ENCODE peak calls at places on chromosome 15, in ten cellular contexts. K is A673; S is PC-3; L is CD8-positive, alpha-beta T cell; Y is body of pancreas; A is MM.1S; D is psoas muscle; G is IMR-90; I is adrenal gland; O is GM23248. F is an unnamed sample.

GRCh38 chr15:67537771-67538170 is 4.7 kb upstream of the MAP2K5 start:
- DNase-seq in K (no peak), S (no peak), L (no peak), Y (no peak), A (no peak), D (no peak), G (no peak), I (no peak), O (no peak), F (no peak)

GRCh38 chr15:48332642-48333034 is 1.4 kb downstream of the DUT start:
- DNase-seq in K (no peak), S (no peak), L (no peak), Y (no peak), A (peak; percentile 55), D (no peak), G (no peak), I (no peak), O (no peak), F (no peak)

GRCh38 chr15:100926971-100927756 is 8.0 kb downstream of the LRRK1 start:
- DNase-seq in K (no peak), S (no peak), L (no peak), Y (no peak), A (no peak), D (no peak), G (no peak), I (no peak), O (no peak), F (no peak)

GRCh38 chr15:51828621-51829359 is 663 bp upstream of the TMOD3 start:
- DNase-seq in K (no peak), S (peak; percentile 88), L (no peak), Y (no peak), A (no peak), D (no peak), G (peak; percentile 28), I (no peak), O (no peak), F (no peak)

GRCh38 chr15:52481915-52482314 is 46.8 kb downstream of the MYO5A start:
- DNase-seq in K (peak; percentile 21), S (peak; percentile 69), L (peak; percentile 24), Y (peak; percentile 9), A (peak; percentile 94), D (no peak), G (peak; percentile 84), I (peak; percentile 41), O (peak; percentile 83), F (no peak)

GRCh38 chr15:89203705-89204273 is 17.6 kb downstream of the RLBP1 start:
- DNase-seq in K (no peak), S (no peak), L (no peak), Y (no peak), A (no peak), D (no peak), G (no peak), I (no peak), O (no peak), F (no peak)

GRCh38 chr15:67049351-67050044 is 15.9 kb upstream of the SMAD3 start:
- DNase-seq in K (no peak), S (peak; percentile 85), L (no peak), Y (peak; percentile 57), A (no peak), D (no peak), G (peak; percentile 92), I (no peak), O (peak; percentile 84), F (no peak)

GRCh38 chr15:36959746-36960145 is 140.6 kb downstream of the MEIS2 start:
- DNase-seq in K (no peak), S (no peak), L (no peak), Y (no peak), A (no peak), D (no peak), G (no peak), I (no peak), O (no peak), F (no peak)

GRCh38 chr15:67815036-67815592 is 10.2 kb upstream of the SKOR1 start:
- DNase-seq in K (no peak), S (no peak), L (no peak), Y (no peak), A (no peak), D (no peak), G (no peak), I (no peak), O (no peak), F (no peak)

GRCh38 chr15:55789066-55789660 is 46.2 kb upstream of the PRTG start:
- DNase-seq in K (peak; percentile 35), S (peak; percentile 37), L (peak; percentile 18), Y (no peak), A (peak; percentile 20), D (peak; percentile 53), G (no peak), I (peak; percentile 23), O (peak; percentile 30), F (peak; percentile 20)

GRCh38 chr15:76714950-76715349 is 190.2 kb downstream of the SCAPER start:
- DNase-seq in K (no peak), S (no peak), L (no peak), Y (no peak), A (no peak), D (no peak), G (no peak), I (no peak), O (no peak), F (no peak)

GRCh38 chr15:58264068-58264971 is 126.1 kb downstream of the AQP9 start:
- DNase-seq in K (no peak), S (no peak), L (no peak), Y (no peak), A (no peak), D (no peak), G (no peak), I (no peak), O (no peak), F (no peak)

GRCh38 chr15:80418892-80419537 is 14.8 kb downstream of the ARNT2 start:
- DNase-seq in K (peak; percentile 51), S (peak; percentile 61), L (no peak), Y (peak; percentile 51), A (peak; percentile 48), D (no peak), G (peak; percentile 72), I (no peak), O (peak; percentile 83), F (no peak)

GRCh38 chr15:46918462-46919125 is 798.7 kb upstream of the SEMA6D start:
- DNase-seq in K (no peak), S (no peak), L (no peak), Y (no peak), A (no peak), D (no peak), G (no peak), I (no peak), O (no peak), F (no peak)

GRCh38 chr15:100903191-100903590 is 16.0 kb upstream of the LRRK1 start:
- DNase-seq in K (no peak), S (no peak), L (no peak), Y (no peak), A (no peak), D (no peak), G (no peak), I (no peak), O (no peak), F (no peak)

DNA sequence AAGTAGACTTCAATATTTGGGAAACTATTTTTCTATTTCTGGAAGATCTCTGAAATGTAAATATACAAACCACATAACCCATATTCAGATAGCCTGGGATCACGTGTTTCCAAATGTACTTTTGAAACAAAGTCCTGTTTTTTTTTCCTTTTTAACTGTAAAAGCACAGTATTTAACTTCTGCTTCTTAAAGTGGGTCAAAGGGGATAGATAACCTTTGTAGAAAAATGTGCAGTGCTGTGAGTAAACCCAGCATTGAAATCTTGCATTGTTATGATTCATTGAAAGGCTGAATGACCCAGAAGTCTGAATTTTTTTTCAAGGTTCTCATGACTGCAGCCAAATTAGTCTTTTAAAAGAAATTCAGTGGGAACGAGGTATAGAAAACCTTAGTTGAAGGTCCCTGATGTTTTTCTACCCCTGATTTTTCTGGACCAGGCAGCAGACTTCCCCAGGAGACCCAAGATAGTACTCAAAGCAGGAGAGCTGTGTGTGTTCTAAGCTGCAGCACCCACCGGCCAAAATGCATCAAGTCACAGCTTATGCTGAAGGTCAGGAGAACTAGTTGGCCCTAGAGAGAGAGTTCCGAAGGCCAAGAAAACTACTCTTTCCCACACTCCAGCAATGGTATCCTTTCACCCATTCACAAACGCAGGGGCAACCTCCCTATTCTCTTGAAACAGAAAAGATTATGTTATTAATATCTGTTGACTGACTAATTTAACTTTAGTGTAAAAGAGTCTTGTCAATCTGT is 43.6 kb upstream of the APH1B start:
- DNase-seq in K (no peak), S (peak; percentile 48), L (no peak), Y (no peak), A (no peak), D (no peak), G (peak; percentile 87), I (no peak), O (peak; percentile 85), F (no peak)
- H3K4me1 ChIP-seq in K (peaks cover 41% of the 10 kb centered on the region), S (peaks cover 58% of the 10 kb centered on the region), L (peaks cover 33% of the 10 kb centered on the region), Y (peaks cover 23% of the 10 kb centered on the region), A (peaks cover 3% of the 10 kb centered on the region), D (peaks cover 16% of the 10 kb centered on the region), G (peaks cover 20% of the 10 kb centered on the region), I (peaks cover 71% of the 10 kb centered on the region), O (peaks cover 62% of the 10 kb centered on the region), F (peaks cover 56% of the 10 kb centered on the region)

DNA sequence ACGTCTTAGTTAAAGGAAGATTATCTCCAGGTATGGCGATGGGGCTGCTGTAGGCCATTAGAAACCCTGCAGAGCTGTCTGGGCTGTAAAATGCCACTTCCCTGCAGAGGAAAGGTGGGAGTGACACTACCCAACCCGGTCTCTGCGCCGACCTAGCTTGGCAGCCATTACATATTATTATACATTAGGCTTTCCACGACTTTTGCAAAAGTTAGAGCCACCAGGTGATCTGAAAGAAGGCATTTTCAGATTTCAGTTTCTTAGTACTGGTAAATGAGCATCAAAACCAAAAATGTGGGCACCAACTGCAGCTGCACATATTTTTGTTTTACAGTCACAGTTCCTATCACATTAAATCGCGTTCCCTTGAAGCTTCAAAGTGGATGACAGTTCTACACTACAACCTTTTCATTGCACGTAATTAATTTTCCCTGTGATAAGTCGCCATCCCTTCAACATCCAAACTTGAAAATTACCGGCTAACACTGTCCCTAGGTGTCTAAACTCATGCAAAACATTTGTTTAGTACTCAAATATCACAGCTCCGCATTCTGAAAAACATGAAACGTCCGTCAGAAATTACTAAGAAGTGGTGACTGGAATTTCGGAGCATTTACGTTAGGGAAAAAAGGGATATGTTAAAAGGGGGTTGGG is 81.3 kb upstream of the CHD2 start:
- DNase-seq in K (no peak), S (no peak), L (no peak), Y (no peak), A (peak; percentile 71), D (no peak), G (no peak), I (no peak), O (no peak), F (no peak)
- H3K4me3 ChIP-seq in K (peak overlapping the region; percentile 31), S (peak overlapping the region; percentile 62), L (no peak overlapping the region), Y (no peak overlapping the region), A (peak overlapping the region; percentile 20), D (peak overlapping the region; percentile 62), G (peak overlapping the region; percentile 32), I (no peak overlapping the region), O (no peak overlapping the region), F (peak overlapping the region; percentile 59)

GRCh38 chr15:70324001-70324974 is 226.6 kb upstream of the TLE3 start:
- DNase-seq in K (peak; percentile 87), S (peak; percentile 94), L (no peak), Y (no peak), A (no peak), D (no peak), G (peak; percentile 30), I (no peak), O (peak; percentile 81), F (no peak)
- H3K4me1 ChIP-seq in K (peaks cover 25% of the 10 kb centered on the region), S (peaks cover 27% of the 10 kb centered on the region), L (no peaks in the 10 kb centered on the region), Y (peaks cover 3% of the 10 kb centered on the region), A (peaks cover 43% of the 10 kb centered on the region), D (no peaks in the 10 kb centered on the region), G (peaks cover 20% of the 10 kb centered on the region), I (peaks cover 59% of the 10 kb centered on the region), O (peaks cover 53% of the 10 kb centered on the region), F (peaks cover 55% of the 10 kb centered on the region)

GRCh38 chr15:41969851-41970431 is 2.4 kb downstream of the EHD4 start:
- DNase-seq in K (peak; percentile 94), S (peak; percentile 26), L (no peak), Y (no peak), A (no peak), D (no peak), G (no peak), I (peak; percentile 11), O (no peak), F (no peak)
- H3K4me3 ChIP-seq in K (no peak overlapping the region), S (peak overlapping the region; percentile 87), L (no peak overlapping the region), Y (no peak overlapping the region), A (no peak overlapping the region), D (peak overlapping the region; percentile 20), G (no peak overlapping the region), I (no peak overlapping the region), O (no peak overlapping the region), F (peak overlapping the region; percentile 90)